ENCODE peak calls at places on chromosomes 3 and 15, in ten cellular contexts. L is naive thymus-derived CD4-positive, alpha-beta T cell; O is HCT116; T is effector memory CD4-positive, alpha-beta T cell; R is breast epithelium; Y is ascending aorta; K is heart right ventricle; J is transverse colon; N is astrocyte; S is lung. H is an unnamed sample. For H3K4me1, the result is how much of the 10 kb centered on the place peaks cover.

GRCh38 chr3:157465741-157466140 is 29.1 kb downstream of the PTX3 start:
- DNase-seq in L (no peak), O (no peak), T (no peak), R (no peak), Y (no peak), K (no peak), J (no peak), N (no peak), S (no peak), H (no peak)

GRCh38 chr3:22288756-22289155 is 537.7 kb upstream of the ZNF385D start:
- DNase-seq in L (no peak), O (no peak), T (no peak), R (no peak), Y (no peak), K (no peak), J (no peak), N (no peak), S (no peak), H (no peak)

GRCh38 chr15:76994971-76995945 is at the start of gene PSTPIP1:
- DNase-seq in L (peak), O (no peak), T (peak), R (no peak), Y (no peak), K (peak), J (peak), N (no peak), S (no peak), H (no peak)

GRCh38 chr3:183826448-183826847 is 1.1 kb upstream of the MAP6D1 start:
- DNase-seq in L (no peak), O (no peak), T (no peak), R (no peak), Y (no peak), K (no peak), J (no peak), N (no peak), S (no peak), H (peak)

GRCh38 chr3:105805402-105805801 is 63.4 kb downstream of the CBLB start:
- DNase-seq in L (no peak), O (no peak), T (no peak), R (no peak), Y (no peak), K (no peak), J (no peak), N (no peak), S (no peak), H (no peak)

GRCh38 chr3:101643861-101644613 is 32.9 kb downstream of the ZBTB11 start:
- DNase-seq in L (no peak), O (peak), T (no peak), R (no peak), Y (no peak), K (no peak), J (no peak), N (peak), S (no peak), H (no peak)

GRCh38 chr3:45923755-45924154 is 19.5 kb upstream of the CXCR6 start:
- DNase-seq in L (no peak), O (peak), T (no peak), R (no peak), Y (no peak), K (no peak), J (no peak), N (no peak), S (no peak), H (no peak)

GRCh38 chr3:140863481-140864084 is 78.1 kb upstream of the SLC25A36 start:
- DNase-seq in L (peak), O (peak), T (no peak), R (peak), Y (no peak), K (no peak), J (peak), N (peak), S (peak), H (no peak)

GRCh38 chr3:128489860-128490649 is 2.9 kb downstream of the GATA2 start:
- DNase-seq in L (no peak), O (no peak), T (no peak), R (no peak), Y (no peak), K (no peak), J (no peak), N (no peak), S (no peak), H (no peak)

GRCh38 chr3:104556372-104557078 is 810.2 kb upstream of the ALCAM start:
- DNase-seq in L (no peak), O (no peak), T (no peak), R (no peak), Y (no peak), K (no peak), J (no peak), N (peak), S (no peak), H (no peak)

GRCh38 chr3:172087827-172088580 is 48.6 kb downstream of the FNDC3B start:
- DNase-seq in L (no peak), O (no peak), T (no peak), R (no peak), Y (no peak), K (no peak), J (no peak), N (no peak), S (no peak), H (no peak)

GRCh38 chr3:189868061-189868460 is 236.9 kb downstream of the TP63 start:
- DNase-seq in L (no peak), O (no peak), T (no peak), R (no peak), Y (no peak), K (no peak), J (no peak), N (no peak), S (no peak), H (no peak)

GRCh38 chr15:75723847-75724660 is 11.4 kb upstream of the CSPG4 start:
- DNase-seq in L (no peak), O (no peak), T (no peak), R (peak), Y (peak), K (peak), J (peak), N (peak), S (peak), H (peak)

GRCh38 chr3:66386925-66387650 is 113.7 kb downstream of the LRIG1 start:
- DNase-seq in L (no peak), O (no peak), T (no peak), R (no peak), Y (no peak), K (no peak), J (no peak), N (no peak), S (no peak), H (no peak)

GRCh38 chr3:134161817-134162396 is 88.8 kb downstream of the RYK start:
- DNase-seq in L (no peak), O (no peak), T (no peak), R (no peak), Y (no peak), K (no peak), J (no peak), N (no peak), S (no peak), H (no peak)

GRCh38 chr15:43930079-43930478 is 103.3 kb downstream of the WDR76 start:
- DNase-seq in L (no peak), O (no peak), T (no peak), R (no peak), Y (no peak), K (no peak), J (no peak), N (no peak), S (no peak), H (no peak)

GRCh38 chr3:57001356-57001755 is 59.1 kb upstream of the SPATA12 start:
- DNase-seq in L (no peak), O (no peak), T (no peak), R (no peak), Y (no peak), K (no peak), J (no peak), N (no peak), S (no peak), H (no peak)

GRCh38 chr3:56997675-56998074 is 62.8 kb upstream of the SPATA12 start:
- DNase-seq in L (no peak), O (no peak), T (no peak), R (no peak), Y (no peak), K (no peak), J (no peak), N (peak), S (no peak), H (no peak)

GRCh38 chr3:57000012-57000411 is 60.5 kb upstream of the SPATA12 start:
- DNase-seq in L (no peak), O (no peak), T (no peak), R (no peak), Y (no peak), K (no peak), J (no peak), N (no peak), S (no peak), H (no peak)

GRCh38 chr3:56998081-56998529 is 62.4 kb upstream of the SPATA12 start:
- DNase-seq in L (no peak), O (no peak), T (no peak), R (no peak), Y (no peak), K (no peak), J (no peak), N (no peak), S (no peak), H (no peak)

DNA sequence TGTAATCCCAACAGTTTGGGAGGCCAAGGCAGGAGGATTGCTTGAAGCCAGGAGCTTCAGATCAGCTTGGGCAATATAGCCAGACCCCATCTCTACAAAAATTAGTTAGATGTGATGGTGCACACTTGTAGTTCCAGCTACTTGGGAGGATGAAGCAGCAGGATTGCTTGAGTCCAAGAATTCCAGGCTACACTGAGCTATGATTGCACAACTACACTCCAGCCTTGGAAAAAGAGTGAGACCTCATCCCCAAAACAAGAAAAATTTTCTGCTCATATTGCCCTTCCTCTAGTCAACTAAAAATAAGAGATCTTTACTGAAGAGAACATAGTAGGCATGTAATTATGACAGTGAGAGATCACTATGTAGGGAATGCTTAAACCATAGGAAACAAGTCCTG is 60.9 kb upstream of the SPATA12 start:
- DNase-seq in L (no peak), O (no peak), T (no peak), R (no peak), Y (no peak), K (no peak), J (no peak), N (no peak), S (no peak), H (no peak)
- H3K27ac ChIP-seq in L (no peak), O (no peak), T (no peak), R (peak), Y (no peak), K (no peak), J (no peak), N (no peak), S (no peak), H (no peak)

GRCh38 chr3:52456169-52456799 is 880 bp downstream of the NISCH start:
- DNase-seq in L (no peak), O (no peak), T (no peak), R (no peak), Y (no peak), K (peak), J (no peak), N (peak), S (no peak), H (no peak)
- H3K4me3 ChIP-seq in L (peak), O (peak), T (peak), R (peak), Y (peak), K (peak), J (peak), N (peak), S (peak), H (peak)

DNA sequence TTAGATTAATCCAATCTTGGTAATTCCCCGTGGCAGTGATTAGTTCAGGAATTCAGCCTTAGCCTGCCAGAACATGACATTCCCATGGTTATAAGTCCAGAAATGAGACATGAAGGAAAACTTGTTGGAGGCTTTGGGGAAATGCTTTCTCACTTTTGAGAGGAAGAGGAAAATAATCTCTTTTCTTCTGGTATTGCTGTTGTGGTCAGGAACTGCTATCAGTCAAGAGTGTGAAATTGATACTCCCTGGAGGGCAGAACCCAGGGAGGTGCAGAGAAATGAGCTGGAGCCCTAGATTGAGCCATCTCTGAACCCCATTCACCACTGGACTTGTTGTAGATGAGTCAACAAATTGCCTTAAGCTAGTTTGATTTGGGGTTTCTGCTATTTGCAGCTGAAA is 38.6 kb upstream of the APH1B start:
- DNase-seq in L (no peak), O (no peak), T (no peak), R (no peak), Y (no peak), K (no peak), J (no peak), N (peak), S (no peak), H (no peak)
- H3K4me1 ChIP-seq in L (under half), O (under half), T (under half), R (under half), Y (under half), K (under half), J (under half), N (under half), S (under half), H (under half)

GRCh38 chr15:98904466-98905048 is 103.0 kb downstream of the PGPEP1L start:
- DNase-seq in L (no peak), O (peak), T (no peak), R (no peak), Y (no peak), K (no peak), J (peak), N (peak), S (no peak), H (no peak)

GRCh38 chr15:98909968-98910885 is 97.4 kb downstream of the PGPEP1L start:
- DNase-seq in L (no peak), O (no peak), T (no peak), R (no peak), Y (no peak), K (peak), J (no peak), N (no peak), S (no peak), H (no peak)

GRCh38 chr15:98905981-98906711 is 101.4 kb downstream of the PGPEP1L start:
- DNase-seq in L (no peak), O (no peak), T (no peak), R (no peak), Y (no peak), K (no peak), J (no peak), N (peak), S (no peak), H (no peak)

GRCh38 chr15:98906712-98907083 is 100.9 kb downstream of the PGPEP1L start:
- DNase-seq in L (no peak), O (no peak), T (no peak), R (no peak), Y (no peak), K (peak), J (no peak), N (peak), S (peak), H (peak)

DNA sequence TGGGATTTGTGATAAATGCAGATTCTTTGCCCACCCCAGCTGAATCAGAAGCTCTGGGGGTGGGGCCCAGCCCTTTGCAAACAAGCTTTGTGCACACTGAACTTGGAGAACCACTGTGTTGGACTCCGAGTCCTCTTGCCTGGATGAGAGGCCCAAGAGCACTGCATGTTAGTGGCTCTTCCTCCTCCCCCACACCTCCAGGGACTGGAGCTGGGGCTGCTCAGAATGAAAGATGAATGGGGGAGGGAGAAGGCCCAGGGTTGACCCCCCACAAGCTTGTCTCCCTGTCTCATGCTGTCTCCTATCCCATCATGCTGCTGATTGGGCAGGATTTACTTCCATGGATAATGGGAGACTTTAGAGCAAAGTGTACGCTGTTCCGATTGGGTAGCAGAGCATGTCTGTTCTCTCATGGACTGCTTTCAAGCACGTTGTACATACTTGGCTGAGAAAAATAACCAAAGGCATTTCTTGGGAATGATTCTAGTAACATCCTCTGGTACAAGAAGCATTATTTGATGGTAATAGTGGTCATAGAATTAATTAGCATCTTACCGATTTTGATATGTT is 99.6 kb downstream of the PGPEP1L start:
- DNase-seq in L (no peak), O (no peak), T (no peak), R (no peak), Y (no peak), K (no peak), J (no peak), N (no peak), S (no peak), H (no peak)
- H3K27ac ChIP-seq in L (no peak), O (no peak), T (no peak), R (no peak), Y (peak), K (no peak), J (no peak), N (no peak), S (no peak), H (no peak)

GRCh38 chr3:125278155-125278554 is 65.6 kb upstream of the SLC12A8 start:
- DNase-seq in L (no peak), O (no peak), T (no peak), R (no peak), Y (no peak), K (no peak), J (no peak), N (no peak), S (no peak), H (no peak)

GRCh38 chr3:125287248-125287647 is 74.7 kb upstream of the SLC12A8 start:
- DNase-seq in L (no peak), O (no peak), T (no peak), R (no peak), Y (no peak), K (no peak), J (no peak), N (no peak), S (no peak), H (no peak)

GRCh38 chr3:125280966-125281365 is 68.4 kb upstream of the SLC12A8 start:
- DNase-seq in L (no peak), O (no peak), T (no peak), R (no peak), Y (no peak), K (no peak), J (no peak), N (peak), S (no peak), H (no peak)

DNA sequence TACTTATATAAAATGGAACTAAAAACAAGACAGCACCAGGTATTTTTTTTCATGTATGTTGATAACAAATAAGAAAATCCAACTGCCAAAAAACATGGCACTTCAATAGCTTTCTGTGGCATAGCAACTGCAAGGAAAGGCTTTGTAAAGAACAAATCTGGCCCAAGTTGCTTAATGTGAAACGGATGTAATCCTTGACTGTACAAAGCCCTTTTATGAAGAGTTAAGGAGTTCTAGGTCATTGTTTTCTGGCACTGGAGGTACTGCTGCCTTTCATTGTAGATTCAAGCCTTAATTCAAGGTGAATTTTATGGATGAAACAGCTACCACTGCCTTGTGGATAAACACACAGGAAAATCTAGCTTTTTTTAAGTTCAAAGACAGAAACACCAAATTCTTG is 68.9 kb upstream of the SLC12A8 start:
- DNase-seq in L (no peak), O (no peak), T (no peak), R (no peak), Y (no peak), K (no peak), J (no peak), N (peak), S (no peak), H (no peak)
- H3K4me3 ChIP-seq in L (no peak), O (no peak), T (no peak), R (no peak), Y (no peak), K (no peak), J (no peak), N (no peak), S (no peak), H (no peak)

GRCh38 chr15:99476413-99477222 is 89.2 kb upstream of the MEF2A start:
- DNase-seq in L (no peak), O (no peak), T (no peak), R (peak), Y (peak), K (peak), J (peak), N (peak), S (no peak), H (peak)
- H3K4me1 ChIP-seq in L (under half), O (under half), T (under half), R (under half), Y (under half), K (half or more), J (under half), N (under half), S (under half), H (under half)

GRCh38 chr3:155426524-155427230 is 133.2 kb upstream of the STRIT1 start:
- DNase-seq in L (no peak), O (no peak), T (no peak), R (no peak), Y (no peak), K (no peak), J (no peak), N (peak), S (no peak), H (no peak)

GRCh38 chr3:155428558-155428957 is 135.1 kb upstream of the STRIT1 start:
- DNase-seq in L (no peak), O (no peak), T (no peak), R (no peak), Y (no peak), K (no peak), J (no peak), N (peak), S (no peak), H (no peak)

GRCh38 chr3:155435821-155436220 is 142.3 kb upstream of the STRIT1 start:
- DNase-seq in L (no peak), O (no peak), T (no peak), R (no peak), Y (no peak), K (no peak), J (no peak), N (peak), S (no peak), H (no peak)

DNA sequence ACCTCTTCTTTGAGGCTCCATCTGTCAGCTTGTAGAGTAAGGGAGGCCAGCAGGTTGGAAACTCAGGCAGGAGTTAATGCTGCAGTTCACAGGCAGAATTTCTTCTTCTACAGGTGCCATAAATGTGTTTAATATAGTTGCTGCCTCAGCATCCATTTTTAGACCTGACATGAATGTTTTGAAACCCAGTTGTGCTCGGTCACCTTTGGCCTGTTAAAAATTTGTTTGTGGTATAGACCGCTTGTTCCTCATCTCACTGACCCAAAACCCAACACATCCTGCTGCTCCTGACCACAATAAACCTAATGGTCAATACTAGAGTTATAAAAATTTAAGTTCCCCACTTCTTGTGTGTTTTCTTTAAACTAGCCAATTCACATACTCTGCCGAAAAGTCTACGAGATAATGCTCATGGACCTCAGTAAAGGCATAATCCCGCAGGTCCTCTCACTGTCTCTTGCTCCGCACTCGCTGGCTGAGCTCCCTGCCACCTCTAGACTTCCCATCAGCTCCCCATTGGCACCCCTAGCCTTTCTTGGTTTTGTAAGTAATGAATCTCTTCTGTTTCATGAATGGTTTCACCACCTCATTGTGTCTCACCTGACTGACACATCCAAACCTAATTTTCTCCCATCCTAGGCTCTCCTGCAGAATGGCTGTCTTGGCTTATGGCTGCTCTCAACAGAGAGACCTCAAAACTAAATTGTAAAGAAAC is 138.5 kb upstream of the STRIT1 start:
- DNase-seq in L (no peak), O (no peak), T (no peak), R (no peak), Y (no peak), K (no peak), J (no peak), N (no peak), S (no peak), H (no peak)
- H3K27ac ChIP-seq in L (no peak), O (no peak), T (no peak), R (no peak), Y (no peak), K (no peak), J (no peak), N (no peak), S (no peak), H (no peak)

H was measured in psoas muscle.